ENCODE peak calls at places on chromosomes 5 and 9, in eight cellular contexts. One of them, this sample, is unnamed.

GRCh38 chr5:101278011-101278687 is 375.1 kb upstream of the ST8SIA4 start:
- DNase-seq in lung: no peak
- DNase-seq in tibial artery: no peak
- DNase-seq in HepG2: no peak
- DNase-seq in left lung: no peak
- DNase-seq in IMR-90: peak; percentile 0
- DNase-seq in breast epithelium: no peak
- DNase-seq in endodermal cell: no peak
- DNase-seq in this sample: no peak

GRCh38 chr9:29044959-29045358 is 1471.7 kb upstream of the C9orf72 start:
- DNase-seq in lung: no peak
- DNase-seq in endodermal cell: no peak
- DNase-seq in IMR-90: no peak
- DNase-seq in breast epithelium: no peak
- DNase-seq in left lung: no peak
- DNase-seq in HepG2: peak; percentile 1
- DNase-seq in tibial artery: no peak
- DNase-seq in this sample: no peak

GRCh38 chr9:91361294-91362201 is at the start of gene AUH:
- DNase-seq in left lung: peak; percentile 88
- DNase-seq in endodermal cell: peak; percentile 94
- DNase-seq in lung: peak; percentile 83
- DNase-seq in HepG2: peak; percentile 60
- DNase-seq in IMR-90: peak; percentile 67
- DNase-seq in breast epithelium: peak; percentile 67
- DNase-seq in tibial artery: peak; percentile 92
- DNase-seq in this sample: peak; percentile 76

GRCh38 chr5:106288977-106289376 is 1381.8 kb downstream of the EFNA5 start:
- DNase-seq in left lung: no peak
- DNase-seq in breast epithelium: no peak
- DNase-seq in lung: no peak
- DNase-seq in HepG2: no peak
- DNase-seq in tibial artery: no peak
- DNase-seq in endodermal cell: no peak
- DNase-seq in IMR-90: peak; percentile 63
- DNase-seq in this sample: no peak

GRCh38 chr5:178291161-178291561 is 58.6 kb upstream of the PHYKPL start:
- DNase-seq in HepG2: no peak
- DNase-seq in tibial artery: no peak
- DNase-seq in left lung: no peak
- DNase-seq in IMR-90: no peak
- DNase-seq in breast epithelium: no peak
- DNase-seq in endodermal cell: no peak
- DNase-seq in lung: no peak
- DNase-seq in this sample: no peak

GRCh38 chr5:82174128-82174918 is 103.8 kb downstream of the RPS23 start:
- DNase-seq in tibial artery: no peak
- DNase-seq in left lung: peak; percentile 57
- DNase-seq in breast epithelium: no peak
- DNase-seq in HepG2: peak; percentile 55
- DNase-seq in IMR-90: peak; percentile 85
- DNase-seq in lung: peak; percentile 58
- DNase-seq in endodermal cell: peak; percentile 93
- DNase-seq in this sample: peak; percentile 47

GRCh38 chr9:70389642-70390266 is 24.7 kb downstream of the KLF9 start:
- DNase-seq in IMR-90: peak; percentile 49
- DNase-seq in breast epithelium: no peak
- DNase-seq in tibial artery: no peak
- DNase-seq in endodermal cell: peak; percentile 60
- DNase-seq in lung: no peak
- DNase-seq in left lung: no peak
- DNase-seq in HepG2: no peak
- DNase-seq in this sample: no peak

GRCh38 chr5:133582971-133583370 is 29.4 kb downstream of the FSTL4 start:
- DNase-seq in endodermal cell: peak; percentile 55
- DNase-seq in tibial artery: peak; percentile 28
- DNase-seq in lung: no peak
- DNase-seq in left lung: no peak
- DNase-seq in breast epithelium: no peak
- DNase-seq in HepG2: no peak
- DNase-seq in IMR-90: no peak
- DNase-seq in this sample: no peak

GRCh38 chr5:58133631-58134296 is 326.1 kb downstream of the PLK2 start:
- DNase-seq in tibial artery: no peak
- DNase-seq in endodermal cell: no peak
- DNase-seq in left lung: no peak
- DNase-seq in IMR-90: peak; percentile 79
- DNase-seq in breast epithelium: no peak
- DNase-seq in lung: no peak
- DNase-seq in HepG2: no peak
- DNase-seq in this sample: no peak

GRCh38 chr5:34474573-34475021 is 181.5 kb upstream of the RAI14 start:
- DNase-seq in left lung: no peak
- DNase-seq in lung: no peak
- DNase-seq in breast epithelium: no peak
- DNase-seq in tibial artery: no peak
- DNase-seq in HepG2: peak; percentile 40
- DNase-seq in endodermal cell: peak; percentile 67
- DNase-seq in IMR-90: peak; percentile 77
- DNase-seq in this sample: no peak

GRCh38 chr5:132012385-132013005 is 1.0 kb upstream of the ACSL6 start:
- DNase-seq in endodermal cell: peak; percentile 96
- DNase-seq in tibial artery: peak; percentile 61
- DNase-seq in left lung: peak; percentile 51
- DNase-seq in HepG2: peak; percentile 51
- DNase-seq in lung: no peak
- DNase-seq in IMR-90: peak; percentile 68
- DNase-seq in breast epithelium: peak; percentile 13
- DNase-seq in this sample: peak; percentile 38

GRCh38 chr5:55220433-55221185 is 6.5 kb downstream of the MCIDAS start:
- DNase-seq in endodermal cell: peak; percentile 91
- DNase-seq in lung: no peak
- DNase-seq in breast epithelium: no peak
- DNase-seq in left lung: no peak
- DNase-seq in tibial artery: no peak
- DNase-seq in IMR-90: no peak
- DNase-seq in HepG2: no peak
- DNase-seq in this sample: no peak

GRCh38 chr5:108521841-108522506 is 140.1 kb upstream of the FBXL17 start:
- DNase-seq in lung: no peak
- DNase-seq in tibial artery: no peak
- DNase-seq in HepG2: peak; percentile 53
- DNase-seq in endodermal cell: peak; percentile 65
- DNase-seq in left lung: no peak
- DNase-seq in IMR-90: peak; percentile 72
- DNase-seq in breast epithelium: no peak
- DNase-seq in this sample: no peak

GRCh38 chr9:114507726-114508125 is 2.5 kb upstream of the WHRN start:
- DNase-seq in tibial artery: no peak
- DNase-seq in lung: no peak
- DNase-seq in left lung: no peak
- DNase-seq in IMR-90: peak; percentile 16
- DNase-seq in breast epithelium: no peak
- DNase-seq in HepG2: peak; percentile 24
- DNase-seq in endodermal cell: no peak
- DNase-seq in this sample: no peak

GRCh38 chr9:104743377-104743985 is 4.0 kb upstream of the NIPSNAP3A start:
- DNase-seq in breast epithelium: no peak
- DNase-seq in tibial artery: no peak
- DNase-seq in left lung: no peak
- DNase-seq in IMR-90: peak; percentile 73
- DNase-seq in endodermal cell: peak; percentile 58
- DNase-seq in lung: no peak
- DNase-seq in HepG2: peak; percentile 68
- DNase-seq in this sample: peak; percentile 44

GRCh38 chr9:101235105-101235866 is 149.5 kb downstream of the BAAT start:
- DNase-seq in lung: no peak
- DNase-seq in left lung: no peak
- DNase-seq in breast epithelium: no peak
- DNase-seq in HepG2: peak; percentile 45
- DNase-seq in tibial artery: no peak
- DNase-seq in IMR-90: no peak
- DNase-seq in endodermal cell: no peak
- DNase-seq in this sample: no peak
- TF ChIP-seq CTCF in lung: no peak
- TF ChIP-seq CTCF in left lung: peak; percentile 39
- TF ChIP-seq CTCF in breast epithelium: peak; percentile 22
- TF ChIP-seq CTCF in HepG2: peak; percentile 68
- TF ChIP-seq CTCF in tibial artery: no peak
- TF ChIP-seq CTCF in IMR-90: peak; percentile 47
- TF ChIP-seq CTCF in endodermal cell: peak; percentile 82
- TF ChIP-seq CTCF in this sample: no peak

GRCh38 chr5:16178745-16179372 is 732 bp downstream of the MARCHF11 start:
- DNase-seq in breast epithelium: peak; percentile 24
- DNase-seq in lung: peak; percentile 48
- DNase-seq in tibial artery: peak; percentile 67
- DNase-seq in IMR-90: peak; percentile 43
- DNase-seq in endodermal cell: peak; percentile 98
- DNase-seq in left lung: peak; percentile 53
- DNase-seq in HepG2: peak; percentile 4
- DNase-seq in this sample: no peak
- TF ChIP-seq CTCF in breast epithelium: no peak
- TF ChIP-seq CTCF in lung: no peak
- TF ChIP-seq CTCF in tibial artery: no peak
- TF ChIP-seq CTCF in IMR-90: no peak
- TF ChIP-seq CTCF in endodermal cell: peak; percentile 56
- TF ChIP-seq CTCF in left lung: no peak
- TF ChIP-seq CTCF in HepG2: no peak
- TF ChIP-seq CTCF in this sample: no peak

DNA sequence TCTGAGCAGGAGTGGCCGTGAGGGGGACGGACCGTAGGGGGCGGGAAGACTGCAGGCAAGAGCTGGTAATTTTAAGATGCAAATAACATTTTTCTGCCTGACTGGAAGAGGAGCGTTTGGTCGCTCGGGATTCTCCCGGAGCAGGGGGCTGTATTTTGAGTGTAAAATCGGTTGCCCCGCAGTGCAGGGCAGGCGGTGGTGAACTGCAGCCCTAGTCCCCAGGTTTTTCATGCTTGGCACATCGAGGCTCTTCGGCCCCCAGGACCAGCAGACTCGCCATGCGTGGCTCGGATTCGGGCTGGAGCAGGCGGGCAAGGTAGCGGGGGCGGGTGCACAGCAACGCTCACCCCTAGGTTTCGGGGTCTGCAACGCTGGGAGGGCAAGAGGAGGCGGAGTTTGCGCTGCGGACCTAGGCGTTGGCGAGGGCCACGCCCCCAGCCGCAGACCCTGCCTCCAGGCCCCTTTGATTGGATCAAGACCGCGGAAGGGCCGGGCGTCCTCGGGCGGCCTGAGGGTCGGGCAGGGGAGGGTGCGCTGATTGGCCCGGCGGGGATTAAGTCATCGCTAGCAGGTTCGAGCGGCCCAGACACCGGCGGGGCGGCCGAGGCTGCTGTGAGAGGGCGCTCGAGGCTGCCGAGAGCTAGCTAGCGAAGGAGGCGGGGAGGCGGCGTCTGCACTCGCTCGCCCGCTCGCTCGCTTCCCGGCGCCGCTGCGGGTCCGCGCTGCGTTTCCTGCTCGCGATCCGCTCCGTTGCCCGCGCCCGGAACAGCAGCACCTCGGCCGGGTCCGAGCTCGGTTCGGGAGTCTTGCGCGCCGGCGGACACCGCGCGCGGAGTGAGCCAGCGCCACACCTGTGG is at the start of gene ARHGAP26:
- DNase-seq in endodermal cell: peak; percentile 99
- DNase-seq in HepG2: peak; percentile 93
- DNase-seq in breast epithelium: peak; percentile 97
- DNase-seq in IMR-90: peak; percentile 91
- DNase-seq in lung: peak; percentile 97
- DNase-seq in left lung: peak; percentile 98
- DNase-seq in tibial artery: peak; percentile 99
- DNase-seq in this sample: peak; percentile 95
- TF ChIP-seq CTCF in endodermal cell: peak; percentile 43
- TF ChIP-seq CTCF in HepG2: peak; percentile 72
- TF ChIP-seq CTCF in breast epithelium: no peak
- TF ChIP-seq CTCF in IMR-90: peak; percentile 46
- TF ChIP-seq CTCF in lung: peak; percentile 19
- TF ChIP-seq CTCF in left lung: no peak
- TF ChIP-seq CTCF in tibial artery: peak; percentile 31
- TF ChIP-seq CTCF in this sample: no peak

GRCh38 chr9:81683704-81684103 is 5.6 kb downstream of the TLE1 start:
- DNase-seq in tibial artery: no peak
- DNase-seq in breast epithelium: no peak
- DNase-seq in HepG2: no peak
- DNase-seq in left lung: no peak
- DNase-seq in lung: no peak
- DNase-seq in endodermal cell: no peak
- DNase-seq in IMR-90: no peak
- DNase-seq in this sample: no peak

GRCh38 chr9:81687521-81688261 is 1.7 kb downstream of the TLE1 start:
- DNase-seq in HepG2: peak; percentile 40
- DNase-seq in tibial artery: peak; percentile 80
- DNase-seq in lung: peak; percentile 30
- DNase-seq in breast epithelium: peak; percentile 42
- DNase-seq in IMR-90: no peak
- DNase-seq in left lung: peak; percentile 62
- DNase-seq in endodermal cell: peak; percentile 93
- DNase-seq in this sample: no peak

GRCh38 chr9:81686614-81687520 is 2.5 kb downstream of the TLE1 start:
- DNase-seq in left lung: peak; percentile 85
- DNase-seq in tibial artery: peak; percentile 89
- DNase-seq in endodermal cell: peak; percentile 93
- DNase-seq in HepG2: peak; percentile 100
- DNase-seq in breast epithelium: peak; percentile 82
- DNase-seq in lung: peak; percentile 72
- DNase-seq in IMR-90: peak; percentile 87
- DNase-seq in this sample: no peak

GRCh38 chr9:81683214-81683613 is 6.1 kb downstream of the TLE1 start:
- DNase-seq in lung: no peak
- DNase-seq in left lung: no peak
- DNase-seq in tibial artery: no peak
- DNase-seq in endodermal cell: no peak
- DNase-seq in HepG2: no peak
- DNase-seq in breast epithelium: no peak
- DNase-seq in IMR-90: no peak
- DNase-seq in this sample: no peak

DNA sequence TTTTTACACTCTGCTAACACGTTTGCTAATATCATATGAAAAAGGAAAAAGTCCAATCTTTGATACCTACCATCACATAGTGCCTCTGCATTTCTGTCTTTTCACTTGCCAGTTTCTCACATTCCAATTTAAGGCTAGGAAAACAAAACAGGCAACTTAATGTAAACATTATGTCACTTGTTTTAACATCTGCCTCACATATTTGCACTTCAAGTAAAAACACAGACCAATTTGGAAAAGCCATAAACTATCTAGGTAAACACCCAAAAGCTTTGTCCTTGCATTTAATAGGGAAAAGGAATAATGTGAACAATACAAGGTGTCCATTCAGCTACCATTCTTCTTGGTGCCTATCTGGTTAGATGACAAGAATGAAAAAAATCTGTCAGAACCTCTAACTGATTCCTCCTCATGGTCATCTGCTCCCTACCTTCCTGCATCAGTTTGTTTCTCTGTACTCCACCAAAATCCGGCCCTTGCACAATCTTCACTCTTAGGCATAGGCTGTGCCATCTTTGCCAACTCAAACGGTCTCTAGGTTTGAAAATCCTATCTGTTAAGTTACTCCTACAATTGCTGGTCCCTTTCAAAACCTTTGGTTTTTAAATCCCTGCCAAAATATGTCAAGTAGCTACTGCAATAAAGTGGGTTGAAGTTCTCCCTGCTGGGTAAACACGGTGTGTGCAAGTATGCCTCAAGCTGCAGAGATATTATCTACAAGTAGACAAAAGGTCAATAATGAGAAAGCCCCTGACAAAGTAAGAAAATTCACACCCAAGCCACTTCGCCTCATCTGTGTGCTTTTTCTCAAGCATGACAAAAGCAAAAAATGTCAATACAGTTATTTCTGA is 3.4 kb downstream of the TLE1 start:
- DNase-seq in breast epithelium: no peak
- DNase-seq in tibial artery: no peak
- DNase-seq in IMR-90: peak; percentile 55
- DNase-seq in HepG2: peak; percentile 46
- DNase-seq in lung: no peak
- DNase-seq in endodermal cell: no peak
- DNase-seq in left lung: no peak
- DNase-seq in this sample: no peak
- TF ChIP-seq CTCF in breast epithelium: no peak
- TF ChIP-seq CTCF in tibial artery: no peak
- TF ChIP-seq CTCF in IMR-90: peak; percentile 37
- TF ChIP-seq CTCF in HepG2: no peak
- TF ChIP-seq CTCF in lung: no peak
- TF ChIP-seq CTCF in endodermal cell: no peak
- TF ChIP-seq CTCF in left lung: no peak
- TF ChIP-seq CTCF in this sample: no peak

This sample was measured in CD14-positive monocyte.